ENCODE peak calls at places on chromosomes 4 and X, in four cellular contexts. Y is NCI-H2081, W is fibroblast of villous mesenchyme, D is ELR. K is an unnamed sample.

GRCh38 chr4:27467351-27467750 is 606.7 kb downstream of the STIM2 start:
- DNase-seq in Y (no peak), W (no peak), D (no peak), K (no peak)

GRCh38 chrX:134685662-134686061 is 27.4 kb upstream of the PLAC1 start:
- DNase-seq in Y (no peak), W (peak), D (no peak), K (no peak)

GRCh38 chr4:6250235-6250983 is 19.2 kb upstream of the WFS1 start:
- DNase-seq in Y (peak), W (peak), D (peak), K (peak)

GRCh38 chr4:7608043-7608442 is 173.3 kb upstream of the PSAPL1 start:
- DNase-seq in Y (no peak), W (no peak), D (no peak), K (no peak)

GRCh38 chr4:66373268-66373667 is 703.0 kb upstream of the EPHA5 start:
- DNase-seq in Y (no peak), W (no peak), D (no peak), K (no peak)

GRCh38 chrX:43958529-43958928 is 14.7 kb downstream of the NDP start:
- DNase-seq in Y (peak), W (peak), D (peak), K (peak)

GRCh38 chr4:986949-987688 is at the start of gene IDUA:
- DNase-seq in Y (peak), W (peak), D (peak), K (no peak)

GRCh38 chr4:88628746-88629145 is 36.5 kb downstream of the HERC3 start:
- DNase-seq in Y (no peak), W (no peak), D (no peak), K (no peak)

GRCh38 chr4:28378109-28378830 is 1517.6 kb downstream of the STIM2 start:
- DNase-seq in Y (no peak), W (no peak), D (peak), K (no peak)

GRCh38 chrX:11678174-11678573 is 12.5 kb upstream of the ARHGAP6 start:
- DNase-seq in Y (no peak), W (peak), D (peak), K (no peak)

GRCh38 chr4:99457270-99457669 is 22.1 kb upstream of the ADH7 start:
- DNase-seq in Y (no peak), W (no peak), D (no peak), K (no peak)

GRCh38 chrX:150792949-150793527 is 99.8 kb downstream of the MTMR1 start:
- DNase-seq in Y (no peak), W (no peak), D (no peak), K (no peak)

GRCh38 chr4:127685292-127685691 is 44.9 kb upstream of the SLC25A31 start:
- DNase-seq in Y (no peak), W (peak), D (peak), K (no peak)

GRCh38 chr4:36283912-36284465 is 2.6 kb downstream of the DTHD1 start:
- DNase-seq in Y (no peak), W (peak), D (no peak), K (no peak)

GRCh38 chrX:70921709-70922352 is 9.1 kb downstream of the SLC7A3 start:
- DNase-seq in Y (no peak), W (no peak), D (no peak), K (no peak)

GRCh38 chr4:150283689-150284088 is 205.4 kb downstream of the DCLK2 start:
- DNase-seq in Y (no peak), W (peak), D (peak), K (no peak)

GRCh38 chr4:165560941-165561340 is 182.1 kb downstream of the CPE start:
- DNase-seq in Y (no peak), W (no peak), D (peak), K (no peak)

GRCh38 chr4:152663203-152664066 is 16.4 kb downstream of the TMEM154 start:
- DNase-seq in Y (no peak), W (peak), D (no peak), K (no peak)

GRCh38 chr4:4356106-4357041 is 30.5 kb upstream of the NSG1 start:
- DNase-seq in Y (no peak), W (peak), D (no peak), K (no peak)

GRCh38 chrX:16743604-16744325 is 24.4 kb downstream of the SYAP1 start:
- DNase-seq in Y (no peak), W (peak), D (peak), K (no peak)

GRCh38 chr4:122552898-122553297 is 68.0 kb downstream of the IL21 start:
- DNase-seq in Y (no peak), W (no peak), D (no peak), K (no peak)

GRCh38 chr4:185215261-185215660 is 5.9 kb downstream of the SNX25 start:
- DNase-seq in Y (no peak), W (peak), D (no peak), K (no peak)